ENCODE peak calls at places on chromosomes 16 and 17, in six cellular contexts. K, V, C, Y, M and H are unnamed samples.

GRCh38 chr17:34098712-34099111 is 156.4 kb upstream of the CCL2 start:
- DNase-seq in Y (no peak), C (no peak), K (no peak), M (no peak), V (no peak), H (peak; percentile 2)

GRCh38 chr17:42192189-42193126 is 1.8 kb downstream of the GHDC start:
- DNase-seq in M (no peak), Y (no peak), C (no peak), K (no peak), V (no peak), H (no peak)

GRCh38 chr17:38605230-38605851 is 411 bp downstream of the SRCIN1 start:
- DNase-seq in M (no peak), Y (peak; percentile 82), K (peak; percentile 64), V (no peak), C (peak; percentile 83), H (no peak)

GRCh38 chr17:48630925-48631692 is 5.0 kb upstream of the HOXB9 start:
- DNase-seq in K (no peak), V (no peak), Y (peak; percentile 42), C (peak; percentile 38), M (no peak), H (no peak)

GRCh38 chr17:18217412-18218015 is 7.9 kb upstream of the LLGL1 start:
- DNase-seq in M (peak; percentile 67), Y (peak; percentile 96), K (peak; percentile 75), V (peak; percentile 45), C (peak; percentile 92), H (peak; percentile 46)

GRCh38 chr16:13553453-13553985 is 366.4 kb upstream of the ERCC4 start:
- DNase-seq in V (no peak), C (no peak), Y (no peak), M (no peak), K (no peak), H (no peak)

GRCh38 chr17:38454528-38454927 is 26.3 kb downstream of the ARHGAP23 start:
- DNase-seq in Y (no peak), V (peak; percentile 80), C (no peak), K (no peak), M (peak; percentile 79), H (peak; percentile 61)

GRCh38 chr16:9545500-9546437 is 454.3 kb downstream of the HAPSTR1 start:
- DNase-seq in C (no peak), M (no peak), Y (no peak), V (no peak), K (no peak), H (peak; percentile 91)

GRCh38 chr16:24986512-24987303 is 28.5 kb downstream of the ARHGAP17 start:
- DNase-seq in M (peak; percentile 94), V (peak; percentile 88), C (no peak), Y (no peak), K (no peak), H (peak; percentile 73)

GRCh38 chr17:17001874-17002520 is 30.1 kb upstream of the TNFRSF13B start:
- DNase-seq in V (peak; percentile 42), Y (peak; percentile 94), K (peak; percentile 68), C (peak; percentile 92), M (peak; percentile 55), H (peak; percentile 79)

GRCh38 chr16:2874584-2875362 is 8.2 kb upstream of the FLYWCH2 start:
- DNase-seq in M (peak; percentile 72), V (peak; percentile 61), K (peak; percentile 62), C (peak; percentile 85), Y (peak; percentile 76), H (peak; percentile 87)

GRCh38 chr16:23290189-23291062 is 11.7 kb upstream of the SCNN1B start:
- DNase-seq in M (no peak), K (no peak), V (no peak), C (no peak), Y (no peak), H (no peak)

GRCh38 chr17:8016632-8017424 is 14.4 kb downstream of the GUCY2D start:
- DNase-seq in M (peak; percentile 36), K (peak; percentile 58), Y (peak; percentile 91), C (peak; percentile 92), V (no peak), H (peak; percentile 40)

GRCh38 chr17:9444687-9445086 is 130.9 kb downstream of the STX8 start:
- DNase-seq in M (peak; percentile 23), C (no peak), Y (no peak), K (no peak), V (peak; percentile 11), H (no peak)

GRCh38 chr16:77212736-77213541 is 13.7 kb downstream of the SYCE1L start:
- DNase-seq in V (no peak), C (peak; percentile 85), K (peak; percentile 64), Y (peak; percentile 92), M (peak; percentile 52), H (peak; percentile 45)

GRCh38 chr17:48546187-48546923 is 1.4 kb upstream of the HOXB2 start:
- DNase-seq in K (no peak), C (peak; percentile 78), Y (no peak), V (peak; percentile 52), M (peak; percentile 76), H (no peak)

GRCh38 chr17:73516356-73516755 is 127.9 kb downstream of the SDK2 start:
- DNase-seq in M (no peak), C (no peak), K (no peak), V (no peak), Y (no peak), H (no peak)

GRCh38 chr16:4660454-4661007 is 32.8 kb upstream of the NUDT16L1 start:
- DNase-seq in V (peak; percentile 60), C (no peak), M (no peak), K (no peak), Y (no peak), H (no peak)

GRCh38 chr17:78324391-78325075 is 35.3 kb downstream of the SOCS3 start:
- DNase-seq in Y (peak; percentile 65), M (peak; percentile 98), V (peak; percentile 89), K (no peak), C (peak; percentile 78), H (peak; percentile 48)

GRCh38 chr16:82368041-82368440 is 198.0 kb upstream of the MPHOSPH6 start:
- DNase-seq in Y (no peak), K (no peak), M (peak; percentile 18), V (peak; percentile 32), C (peak; percentile 55), H (peak; percentile 19)

GRCh38 chr16:67529639-67530012 is 997 bp downstream of the RIPOR1 start:
- DNase-seq in K (no peak), V (no peak), C (no peak), Y (no peak), M (no peak), H (no peak)

GRCh38 chr16:67528870-67529638 is 425 bp downstream of the RIPOR1 start:
- DNase-seq in Y (peak; percentile 71), C (no peak), K (no peak), M (peak; percentile 52), V (peak; percentile 32), H (peak; percentile 75)

GRCh38 chr16:67525176-67525860 is 3.3 kb upstream of the RIPOR1 start:
- DNase-seq in K (no peak), V (peak; percentile 37), C (no peak), M (no peak), Y (no peak), H (peak; percentile 47)

GRCh38 chr16:67528222-67528869 is at the start of gene RIPOR1:
- DNase-seq in Y (peak; percentile 67), K (peak; percentile 49), V (no peak), C (peak; percentile 69), M (peak; percentile 53), H (no peak)

GRCh38 chr16:67526149-67526732 is 2.4 kb upstream of the RIPOR1 start:
- DNase-seq in Y (no peak), K (no peak), C (no peak), V (peak; percentile 61), M (no peak), H (peak; percentile 94)
- H3K9ac ChIP-seq in Y (no peak overlapping the region), K (no peak overlapping the region), C (no peak overlapping the region), V (no peak overlapping the region), M (no peak overlapping the region), H (no peak overlapping the region)

DNA sequence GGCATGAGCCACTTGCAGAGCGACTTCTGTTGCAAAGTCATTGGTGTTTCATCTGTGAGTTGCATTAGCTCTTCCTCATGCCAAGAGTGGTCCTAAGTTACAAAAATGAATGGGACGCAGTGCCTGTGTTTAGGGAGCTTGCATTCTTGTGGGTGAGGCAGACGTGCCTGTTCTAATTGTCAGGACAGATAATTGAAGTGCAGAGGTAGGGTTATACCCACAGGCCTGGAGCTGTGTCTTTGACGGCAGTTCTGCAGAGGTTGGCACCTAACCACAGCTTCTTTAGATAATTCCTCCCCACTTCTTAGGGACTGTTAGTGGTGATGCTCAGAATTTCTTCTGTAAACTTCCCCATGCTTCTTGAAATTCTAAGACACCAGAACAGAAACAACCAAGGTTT is 307.1 kb downstream of the SNX29 start:
- DNase-seq in Y (no peak), V (no peak), C (no peak), M (no peak), K (no peak), H (no peak)
- H4K8ac ChIP-seq in Y (no peak overlapping the region), V (no peak overlapping the region), C (no peak overlapping the region), M (no peak overlapping the region), K (no peak overlapping the region), H (no peak overlapping the region)

DNA sequence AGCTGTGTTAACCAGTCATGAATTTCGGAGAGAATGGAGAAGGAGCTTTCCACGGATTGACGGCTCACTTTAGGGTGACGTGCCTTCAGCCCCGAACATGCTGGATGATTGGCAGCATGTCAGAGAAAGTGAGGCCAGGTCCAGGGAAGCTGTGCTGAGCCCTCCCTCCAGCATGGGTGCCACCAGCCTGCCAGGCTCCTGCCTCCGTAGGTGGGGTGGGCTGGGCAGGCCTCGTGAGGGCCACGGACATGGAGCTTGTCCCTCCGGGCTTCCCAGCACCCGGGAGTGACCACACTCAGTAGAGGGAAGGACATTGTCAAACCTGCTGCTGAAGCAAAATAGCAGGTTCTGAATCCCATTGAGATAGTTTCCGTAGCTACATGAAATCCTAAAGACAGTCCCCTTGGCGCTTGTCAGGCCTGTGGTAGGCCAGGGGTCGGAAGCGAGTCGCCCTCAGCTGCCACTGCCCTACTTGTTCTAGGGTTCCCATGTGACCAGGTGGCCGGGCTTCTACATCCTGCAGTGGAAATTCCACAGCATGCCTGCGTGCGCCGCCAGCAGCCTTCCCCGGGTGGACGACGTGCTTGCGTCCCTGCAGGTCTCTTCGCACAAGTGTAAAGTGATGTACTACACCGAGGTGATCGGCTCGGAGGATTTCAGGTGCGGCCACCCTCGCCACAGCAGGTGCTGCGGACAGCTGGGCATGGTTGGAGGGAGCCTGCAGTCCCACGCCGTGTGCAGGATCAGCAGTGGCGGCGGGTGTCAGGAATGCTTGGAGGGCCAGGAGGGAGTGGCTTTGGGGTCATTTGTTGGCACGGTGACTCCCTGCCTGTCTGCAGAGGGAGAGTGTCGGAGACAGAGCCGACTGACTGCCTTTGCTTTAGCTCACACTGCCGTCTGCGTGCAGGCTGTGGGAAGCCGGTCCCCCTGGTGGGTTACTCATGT is 72.3 kb downstream of the SEC14L1 start:
- DNase-seq in C (no peak), V (no peak), M (no peak), Y (no peak), K (no peak), H (no peak)
- H2AFZ ChIP-seq in C (no peak overlapping the region), V (no peak overlapping the region), M (no peak overlapping the region), Y (no peak overlapping the region), K (no peak overlapping the region), H (no peak overlapping the region)

GRCh38 chr16:88982286-88983084 is 5.5 kb upstream of the CBFA2T3 start:
- DNase-seq in M (no peak), V (no peak), Y (no peak), C (no peak), K (no peak), H (no peak)

GRCh38 chr16:88978608-88979346 is 1.8 kb upstream of the CBFA2T3 start:
- DNase-seq in V (no peak), Y (no peak), M (no peak), C (no peak), K (no peak), H (no peak)

GRCh38 chr16:88977028-88977844 is at the start of gene CBFA2T3:
- DNase-seq in V (no peak), M (peak; percentile 55), C (no peak), K (no peak), Y (no peak), H (peak; percentile 32)

GRCh38 chr16:88977845-88978607 is 1.0 kb upstream of the CBFA2T3 start:
- DNase-seq in Y (no peak), V (no peak), M (no peak), K (no peak), C (no peak), H (no peak)

GRCh38 chr16:88979616-88980015 is 2.6 kb upstream of the CBFA2T3 start:
- DNase-seq in K (no peak), M (no peak), Y (no peak), V (no peak), C (no peak), H (no peak)
- H3K9ac ChIP-seq in K (no peak overlapping the region), M (no peak overlapping the region), Y (no peak overlapping the region), V (no peak overlapping the region), C (no peak overlapping the region), H (no peak overlapping the region)